ENCODE peak calls at places on chromosomes 11 and 22, in eight cellular contexts. Q is aorta; I is naive thymus-derived CD4-positive, alpha-beta T cell; G is mesenchymal stem cell; D is K562; L is ascending aorta; O is Peyer's patch; H is A549. F is an unnamed sample. For H3K9me3, the result is how much of the 10 kb centered on the place peaks cover.

GRCh38 chr11:116773203-116774112 is 671 bp upstream of the BUD13 start:
- DNase-seq in Q (no peak), I (no peak), G (no peak), D (no peak), L (no peak), O (no peak), H (no peak), F (no peak)

GRCh38 chr11:78731008-78731407 is 156.3 kb upstream of the NARS2 start:
- DNase-seq in Q (no peak), I (no peak), G (peak), D (no peak), L (no peak), O (no peak), H (no peak), F (no peak)

GRCh38 chr22:27800250-27801131 is 1.1 kb downstream of the MN1 start:
- DNase-seq in Q (no peak), I (no peak), G (peak), D (no peak), L (peak), O (no peak), H (no peak), F (no peak)

GRCh38 chr11:35605691-35606090 is 12.6 kb upstream of the FJX1 start:
- DNase-seq in Q (no peak), I (no peak), G (no peak), D (no peak), L (no peak), O (no peak), H (no peak), F (no peak)

GRCh38 chr22:40525250-40525884 is 111.2 kb downstream of the MRTFA start:
- DNase-seq in Q (peak), I (peak), G (peak), D (peak), L (no peak), O (peak), H (no peak), F (peak)

GRCh38 chr22:26174280-26174679 is 5.0 kb downstream of the SEZ6L start:
- DNase-seq in Q (no peak), I (no peak), G (no peak), D (no peak), L (no peak), O (no peak), H (peak), F (no peak)

GRCh38 chr11:46879056-46879585 is 33.0 kb upstream of the CKAP5 start:
- DNase-seq in Q (no peak), I (no peak), G (no peak), D (no peak), L (no peak), O (no peak), H (no peak), F (no peak)

GRCh38 chr11:460331-461199 is 10.5 kb downstream of the PTDSS2 start:
- DNase-seq in Q (peak), I (no peak), G (no peak), D (peak), L (no peak), O (no peak), H (peak), F (no peak)

GRCh38 chr11:73950869-73951710 is at the start of gene DNAJB13:
- DNase-seq in Q (no peak), I (no peak), G (peak), D (peak), L (peak), O (peak), H (peak), F (no peak)

GRCh38 chr11:66958956-66959274 is 732 bp upstream of the PC start:
- DNase-seq in Q (no peak), I (no peak), G (no peak), D (no peak), L (no peak), O (no peak), H (no peak), F (no peak)

GRCh38 chr11:11989774-11990744 is 18.4 kb downstream of the DKK3 start:
- DNase-seq in Q (no peak), I (no peak), G (peak), D (no peak), L (peak), O (no peak), H (no peak), F (no peak)

GRCh38 chr11:14583252-14584105 is 60.1 kb upstream of the PDE3B start:
- DNase-seq in Q (no peak), I (no peak), G (no peak), D (no peak), L (peak), O (peak), H (no peak), F (no peak)

GRCh38 chr11:125454047-125454446 is 42.0 kb downstream of the FEZ1 start:
- DNase-seq in Q (no peak), I (no peak), G (no peak), D (no peak), L (no peak), O (no peak), H (no peak), F (no peak)

GRCh38 chr11:103491777-103492176 is 382.6 kb downstream of the DYNC2H1 start:
- DNase-seq in Q (no peak), I (no peak), G (no peak), D (no peak), L (no peak), O (no peak), H (no peak), F (no peak)

GRCh38 chr22:29811377-29811776 is 26.7 kb downstream of the ASCC2 start:
- DNase-seq in Q (no peak), I (no peak), G (no peak), D (no peak), L (no peak), O (no peak), H (no peak), F (no peak)

GRCh38 chr22:40654522-40655167 is 18.1 kb upstream of the MRTFA start:
- DNase-seq in Q (no peak), I (no peak), G (peak), D (peak), L (no peak), O (no peak), H (peak), F (no peak)

GRCh38 chr11:22076215-22076930 is 116.5 kb upstream of the ANO5 start:
- DNase-seq in Q (no peak), I (no peak), G (no peak), D (no peak), L (no peak), O (no peak), H (no peak), F (no peak)

GRCh38 chr11:58575377-58576020 is at the start of gene LPXN:
- DNase-seq in Q (no peak), I (peak), G (peak), D (no peak), L (no peak), O (peak), H (no peak), F (peak)

GRCh38 chr11:45483361-45483760 is 182.1 kb downstream of the CHST1 start:
- DNase-seq in Q (no peak), I (no peak), G (no peak), D (no peak), L (peak), O (peak), H (no peak), F (no peak)

GRCh38 chr22:32904044-32904443 is 102.5 kb downstream of the TIMP3 start:
- DNase-seq in Q (no peak), I (no peak), G (peak), D (peak), L (no peak), O (no peak), H (peak), F (no peak)

GRCh38 chr11:67507242-67507890 is 596 bp downstream of the CDK2AP2 start:
- DNase-seq in Q (peak), I (no peak), G (no peak), D (peak), L (no peak), O (peak), H (peak), F (no peak)

GRCh38 chr22:17269224-17269606 is 50.0 kb upstream of the ADA2 start:
- DNase-seq in Q (peak), I (no peak), G (no peak), D (no peak), L (no peak), O (no peak), H (no peak), F (no peak)

GRCh38 chr11:75813622-75814039 is 1.4 kb upstream of the UVRAG start:
- DNase-seq in Q (no peak), I (no peak), G (peak), D (no peak), L (no peak), O (no peak), H (no peak), F (no peak)

GRCh38 chr22:30857791-30858190 is 110.8 kb downstream of the MORC2 start:
- DNase-seq in Q (peak), I (no peak), G (no peak), D (peak), L (peak), O (peak), H (no peak), F (no peak)

GRCh38 chr11:726278-726915 is 20.4 kb downstream of the EPS8L2 start:
- DNase-seq in Q (peak), I (peak), G (no peak), D (peak), L (peak), O (peak), H (no peak), F (no peak)

GRCh38 chr11:8268530-8269461 is 5.1 kb upstream of the LMO1 start:
- DNase-seq in Q (peak), I (no peak), G (no peak), D (no peak), L (peak), O (peak), H (no peak), F (no peak)

GRCh38 chr11:100639140-100639539 is 47.9 kb upstream of the ARHGAP42 start:
- DNase-seq in Q (no peak), I (no peak), G (peak), D (no peak), L (no peak), O (no peak), H (no peak), F (no peak)

GRCh38 chr11:100638648-100639047 is 48.4 kb upstream of the ARHGAP42 start:
- DNase-seq in Q (no peak), I (no peak), G (no peak), D (no peak), L (no peak), O (no peak), H (no peak), F (no peak)

GRCh38 chr11:100637706-100638105 is 49.4 kb upstream of the ARHGAP42 start:
- DNase-seq in Q (no peak), I (no peak), G (no peak), D (no peak), L (no peak), O (no peak), H (no peak), F (no peak)

GRCh38 chr11:100640071-100640470 is 47.0 kb upstream of the ARHGAP42 start:
- DNase-seq in Q (no peak), I (no peak), G (no peak), D (no peak), L (no peak), O (no peak), H (no peak), F (no peak)

GRCh38 chr11:100640646-100641045 is 46.4 kb upstream of the ARHGAP42 start:
- DNase-seq in Q (no peak), I (no peak), G (no peak), D (no peak), L (no peak), O (no peak), H (no peak), F (no peak)
- H3K9me3 ChIP-seq in Q (under half), I (under half), G (under half), D (under half), L (under half), O (under half), H (under half), F (under half)

GRCh38 chr22:35542972-35543516 is 2.4 kb downstream of the RASD2 start:
- DNase-seq in Q (no peak), I (no peak), G (no peak), D (no peak), L (no peak), O (no peak), H (no peak), F (no peak)

GRCh38 chr22:35543702-35544101 is 3.1 kb downstream of the RASD2 start:
- DNase-seq in Q (no peak), I (no peak), G (no peak), D (no peak), L (no peak), O (no peak), H (no peak), F (no peak)

GRCh38 chr22:35542157-35542971 is 1.7 kb downstream of the RASD2 start:
- DNase-seq in Q (no peak), I (no peak), G (no peak), D (no peak), L (no peak), O (no peak), H (no peak), F (no peak)

GRCh38 chr22:35544810-35545209 is 4.2 kb downstream of the RASD2 start:
- DNase-seq in Q (no peak), I (no peak), G (no peak), D (no peak), L (no peak), O (no peak), H (no peak), F (no peak)

DNA sequence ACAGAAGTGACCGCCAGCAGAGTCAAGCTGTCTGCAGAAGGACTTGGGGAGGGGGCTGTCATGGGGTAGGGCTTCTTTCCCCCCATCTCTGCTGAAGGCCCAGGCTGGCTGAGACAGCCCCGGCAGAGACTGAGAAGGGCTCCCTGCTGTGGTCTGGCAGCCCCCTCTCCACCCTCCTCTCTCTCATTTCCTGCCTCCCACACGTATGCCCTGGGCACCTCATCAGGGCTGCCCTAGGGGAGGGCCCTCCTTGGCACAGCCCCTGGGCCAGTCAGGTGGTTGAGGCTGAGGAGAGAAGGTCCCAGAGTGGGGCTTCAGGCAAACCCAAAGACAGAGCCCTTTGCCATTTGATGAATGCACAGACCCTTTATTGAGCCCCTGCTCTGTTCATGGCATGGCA is 3.6 kb downstream of the RASD2 start:
- DNase-seq in Q (no peak), I (no peak), G (no peak), D (no peak), L (no peak), O (no peak), H (no peak), F (no peak)
- H3K9me3 ChIP-seq in Q (under half), I (under half), G (under half), D (under half), L (under half), O (under half), H (under half), F (under half)

GRCh38 chr22:47207846-47208554 is 445.6 kb downstream of the TBC1D22A start:
- DNase-seq in Q (peak), I (no peak), G (no peak), D (no peak), L (peak), O (no peak), H (no peak), F (no peak)

GRCh38 chr22:47209077-47209514 is 446.6 kb downstream of the TBC1D22A start:
- DNase-seq in Q (no peak), I (no peak), G (no peak), D (no peak), L (no peak), O (no peak), H (no peak), F (no peak)

GRCh38 chr22:47210686-47211085 is 448.2 kb downstream of the TBC1D22A start:
- DNase-seq in Q (no peak), I (peak), G (no peak), D (no peak), L (peak), O (no peak), H (no peak), F (no peak)

GRCh38 chr22:47210112-47210657 is 447.7 kb downstream of the TBC1D22A start:
- DNase-seq in Q (peak), I (peak), G (no peak), D (no peak), L (peak), O (no peak), H (no peak), F (no peak)

GRCh38 chr22:47209547-47210023 is 447.1 kb downstream of the TBC1D22A start:
- DNase-seq in Q (no peak), I (peak), G (no peak), D (no peak), L (peak), O (no peak), H (no peak), F (no peak)
- H3K9me3 ChIP-seq in Q (under half), I (under half), G (under half), D (under half), L (under half), O (under half), H (under half), F (under half)

GRCh38 chr22:20151276-20151588 is 377 bp upstream of the CCDC188 start:
- DNase-seq in Q (no peak), I (no peak), G (no peak), D (no peak), L (no peak), O (no peak), H (no peak), F (no peak)
- H3K9me3 ChIP-seq in Q (under half), I (under half), G (under half), D (under half), L (under half), O (under half), H (under half), F (under half)

GRCh38 chr22:46896568-46897245 is 134.3 kb downstream of the TBC1D22A start:
- DNase-seq in Q (no peak), I (no peak), G (no peak), D (no peak), L (no peak), O (no peak), H (no peak), F (no peak)
- H3K9me3 ChIP-seq in Q (under half), I (under half), G (under half), D (under half), L (under half), O (under half), H (under half), F (under half)

GRCh38 chr11:61907871-61908729 is 9.3 kb downstream of the RAB3IL1 start:
- DNase-seq in Q (peak), I (no peak), G (no peak), D (no peak), L (no peak), O (no peak), H (no peak), F (no peak)
- H3K9me3 ChIP-seq in Q (under half), I (under half), G (under half), D (under half), L (under half), O (under half), H (under half), F (under half)

F was measured in T-helper 17 cell.